ENCODE peak calls at places on chromosomes 6 and 20, in ten cellular contexts. B, N, Y, V, H, R, Z, K, M and W are unnamed samples.

GRCh38 chr6:1250489-1251197 is 61.3 kb upstream of the FOXQ1 start:
- DNase-seq in V (no peak), H (no peak), K (no peak), M (no peak), Z (no peak), R (no peak), B (no peak), Y (no peak), N (no peak), W (no peak)

GRCh38 chr6:24636681-24637080 is 9.3 kb downstream of the KIAA0319 start:
- DNase-seq in B (no peak), Y (no peak), V (no peak), H (no peak), R (no peak), K (no peak), M (no peak), Z (no peak), N (no peak), W (no peak)

GRCh38 chr6:17585766-17586502 is 14.2 kb upstream of the FAM8A1 start:
- DNase-seq in R (no peak), M (no peak), N (no peak), V (peak; percentile 61), H (no peak), K (peak; percentile 11), Y (no peak), B (peak; percentile 88), Z (no peak), W (no peak)

GRCh38 chr6:151176941-151177760 is 62.6 kb upstream of the AKAP12 start:
- DNase-seq in M (no peak), H (no peak), N (no peak), Y (no peak), B (no peak), V (no peak), K (no peak), R (no peak), Z (no peak), W (no peak)

GRCh38 chr6:147759088-147759487 is 250.6 kb downstream of the SAMD5 start:
- DNase-seq in M (no peak), H (no peak), R (no peak), V (no peak), B (no peak), K (no peak), Y (no peak), Z (no peak), N (no peak), W (no peak)

GRCh38 chr20:53655909-53656652 is 62.4 kb upstream of the ZNF217 start:
- DNase-seq in Z (no peak), M (no peak), N (no peak), Y (no peak), B (no peak), K (no peak), V (no peak), R (no peak), H (no peak), W (no peak)

GRCh38 chr20:44858959-44859358 is 26.5 kb upstream of the YWHAB start:
- DNase-seq in R (peak; percentile 18), N (no peak), Z (no peak), H (no peak), K (no peak), V (no peak), Y (peak; percentile 57), M (no peak), B (no peak), W (no peak)

GRCh38 chr6:132648356-132648755 is 10.6 kb downstream of the TAAR1 start:
- DNase-seq in M (no peak), Y (no peak), N (no peak), B (no peak), K (peak; percentile 27), Z (no peak), V (no peak), R (no peak), H (no peak), W (no peak)

GRCh38 chr6:12791371-12791770 is 74.8 kb downstream of the PHACTR1 start:
- DNase-seq in R (no peak), K (no peak), V (no peak), M (no peak), H (no peak), Z (no peak), Y (no peak), B (no peak), N (no peak), W (no peak)

GRCh38 chr6:28838289-28838633 is 85.5 kb downstream of the TRIM27 start:
- DNase-seq in Z (peak; percentile 72), N (no peak), V (peak; percentile 49), Y (peak; percentile 93), K (peak; percentile 86), B (no peak), R (peak; percentile 83), M (no peak), H (no peak), W (no peak)

GRCh38 chr6:55293116-55293515 is 34.2 kb upstream of the GFRAL start:
- DNase-seq in V (no peak), R (no peak), M (no peak), K (no peak), Y (no peak), Z (no peak), N (no peak), B (peak; percentile 18), H (no peak), W (no peak)

GRCh38 chr20:2688041-2688591 is 4.5 kb upstream of the EBF4 start:
- DNase-seq in K (peak; percentile 49), Y (no peak), N (no peak), M (peak; percentile 87), Z (no peak), B (peak; percentile 15), V (peak; percentile 51), H (peak; percentile 77), R (peak; percentile 77), W (no peak)

DNA sequence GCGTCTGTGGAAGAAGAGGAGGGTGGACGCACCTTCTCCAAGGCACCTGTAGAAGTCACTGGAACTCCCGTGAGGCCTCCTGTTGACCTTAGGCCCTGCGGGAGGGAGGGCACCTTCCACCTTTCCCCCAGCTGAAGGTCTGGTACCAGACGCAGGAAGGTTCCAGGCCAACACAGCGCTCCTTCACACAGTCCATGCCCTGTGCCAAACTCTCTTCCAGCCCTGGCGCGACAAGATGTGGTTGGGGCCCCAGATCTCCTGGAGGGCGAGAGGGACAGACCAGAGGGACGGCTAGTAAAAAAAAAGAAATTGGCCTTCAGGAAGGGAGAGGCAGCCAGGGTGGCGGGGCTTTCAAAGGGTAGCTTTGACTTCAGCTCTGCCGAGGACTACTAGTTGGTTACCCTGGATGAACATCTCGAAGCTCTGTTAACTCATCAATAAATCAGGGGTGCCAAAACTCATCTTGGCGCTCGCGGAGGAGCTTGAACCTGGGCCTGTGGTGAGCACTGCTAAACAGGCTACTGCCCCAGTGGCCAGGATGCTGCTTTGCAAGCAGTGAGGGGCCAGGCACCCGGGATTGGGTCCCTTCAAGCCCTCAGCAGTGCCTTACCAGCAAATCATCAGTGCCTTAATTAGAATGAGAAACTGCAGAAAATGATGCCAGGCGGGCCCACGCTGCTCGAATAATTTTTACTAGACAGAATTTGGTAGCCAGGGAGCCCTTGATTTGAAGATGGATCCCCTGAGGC is 14.9 kb downstream of the AARS2 start:
- DNase-seq in K (no peak), Z (no peak), H (no peak), R (no peak), V (no peak), M (peak; percentile 58), B (no peak), N (no peak), Y (no peak), W (no peak)
- TF ChIP-seq POLR2AphosphoS5 in K (no peak), Z (no peak), H (no peak), R (no peak), V (no peak), M (no peak), B (no peak), N (no peak), Y (no peak), W (no peak)

DNA sequence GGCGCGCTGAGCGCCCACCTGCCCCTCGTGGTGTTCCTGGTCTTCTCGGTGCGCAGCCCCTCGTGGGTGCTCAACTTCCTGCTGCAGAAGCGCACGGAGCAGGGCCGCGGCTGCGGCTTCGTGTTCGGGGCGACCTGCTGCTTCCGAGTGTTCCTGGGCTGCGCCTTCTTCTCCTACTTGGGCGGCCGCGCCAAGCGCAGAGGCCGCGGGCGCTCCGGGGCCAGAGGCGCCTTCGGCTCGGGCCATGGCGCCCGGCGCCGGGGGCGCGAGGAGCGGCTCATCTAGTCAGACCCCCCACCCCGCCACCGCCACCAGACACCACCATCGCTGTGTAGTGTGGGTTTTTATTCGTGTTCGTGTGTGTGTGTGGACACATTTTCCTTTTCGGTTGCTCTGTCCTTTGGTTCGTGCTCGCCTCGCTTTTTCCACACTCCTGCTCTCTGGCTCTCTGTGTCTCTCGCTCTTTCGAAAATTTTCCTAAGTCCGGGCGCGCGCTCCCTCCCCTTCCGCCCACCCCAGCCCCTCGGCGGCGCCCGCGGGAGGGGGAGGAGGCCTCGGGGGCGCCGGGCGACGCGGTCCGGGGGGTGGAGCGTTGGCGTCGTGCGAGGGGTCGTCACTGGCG is 38.0 kb downstream of the GNAS start:
- DNase-seq in Y (no peak), V (peak; percentile 70), B (no peak), R (peak; percentile 67), Z (peak; percentile 58), N (peak; percentile 65), K (peak; percentile 87), H (peak; percentile 84), M (peak; percentile 94), W (peak; percentile 65)
- TF ChIP-seq POLR2A in Y (peak; percentile 40), V (peak; percentile 49), B (peak; percentile 2), R (peak; percentile 45), Z (peak; percentile 45), N (no peak), K (peak; percentile 25), H (no peak), M (no peak), W (peak; percentile 45)

GRCh38 chr6:37077459-37078296 is 72.2 kb downstream of the FGD2 start:
- DNase-seq in M (no peak), N (peak; percentile 61), Y (no peak), H (peak; percentile 95), Z (peak; percentile 14), K (no peak), V (peak; percentile 38), B (no peak), R (no peak), W (no peak)
- TF ChIP-seq POLR2AphosphoS5 in M (peak; percentile 69), N (peak; percentile 89), Y (peak; percentile 82), H (peak; percentile 92), Z (peak; percentile 40), K (no peak), V (peak; percentile 65), B (no peak), R (no peak), W (no peak)

GRCh38 chr20:36824142-36824940 is 50.8 kb upstream of the DSN1 start:
- DNase-seq in K (no peak), Z (no peak), V (no peak), N (no peak), B (no peak), R (no peak), Y (no peak), M (no peak), H (no peak), W (no peak)

GRCh38 chr20:36825374-36826104 is 50.4 kb upstream of the TLDC2 start:
- DNase-seq in N (no peak), Y (no peak), M (no peak), V (no peak), K (no peak), B (no peak), R (no peak), Z (no peak), H (no peak), W (no peak)

GRCh38 chr20:36830791-36831691 is 44.9 kb upstream of the TLDC2 start:
- DNase-seq in K (peak; percentile 89), M (peak; percentile 83), R (no peak), V (peak; percentile 41), Z (no peak), N (no peak), B (no peak), Y (no peak), H (no peak), W (no peak)

GRCh38 chr20:36826556-36827244 is 49.2 kb upstream of the TLDC2 start:
- DNase-seq in H (no peak), R (no peak), N (no peak), V (no peak), K (no peak), B (no peak), Z (no peak), Y (no peak), M (no peak), W (no peak)

GRCh38 chr20:36827541-36828279 is 48.2 kb upstream of the TLDC2 start:
- DNase-seq in R (no peak), N (no peak), M (no peak), H (no peak), B (no peak), V (no peak), Y (no peak), Z (no peak), K (no peak), W (peak; percentile 62)
- TF ChIP-seq POLR2A in R (no peak), N (no peak), M (no peak), H (no peak), B (no peak), V (no peak), Y (no peak), Z (no peak), K (no peak), W (no peak)